ENCODE peak calls at places on chromosome 21, in five cellular contexts. H is tibial artery, X is Peyer's patch, V is GM12878, E is H9. M is an unnamed sample. For H3K4me1 and H3K27me3, the result is how much of the 10 kb centered on the place peaks cover.

GRCh38 chr21:34890258-34890723 is 158.8 kb downstream of the RUNX1 start:
- DNase-seq in H (no peak), X (no peak), V (no peak), E (peak), M (no peak)

GRCh38 chr21:15793547-15794235 is 63.9 kb downstream of the USP25 start:
- DNase-seq in H (no peak), X (no peak), V (no peak), E (no peak), M (no peak)

GRCh38 chr21:42443876-42444744 is 40.4 kb downstream of the UBASH3A start:
- DNase-seq in H (no peak), X (no peak), V (no peak), E (no peak), M (no peak)

GRCh38 chr21:18499761-18500376 is 96.3 kb upstream of the TMPRSS15 start:
- DNase-seq in H (no peak), X (peak), V (no peak), E (no peak), M (peak)

GRCh38 chr21:16945580-16945979 is 567.3 kb upstream of the CXADR start:
- DNase-seq in H (no peak), X (no peak), V (no peak), E (no peak), M (no peak)

GRCh38 chr21:40511976-40512375 is 335.0 kb downstream of the DSCAM start:
- DNase-seq in H (no peak), X (no peak), V (no peak), E (no peak), M (no peak)

GRCh38 chr21:37430184-37430821 is 63.7 kb downstream of the DYRK1A start:
- DNase-seq in H (no peak), X (no peak), V (no peak), E (no peak), M (no peak)

GRCh38 chr21:42463861-42464515 is 32.0 kb downstream of the RSPH1 start:
- DNase-seq in H (peak), X (peak), V (no peak), E (peak), M (peak)

GRCh38 chr21:25402134-25402957 is 204.9 kb downstream of the MRPL39 start:
- DNase-seq in H (no peak), X (no peak), V (no peak), E (no peak), M (no peak)

GRCh38 chr21:35202431-35202830 is 153.3 kb upstream of the RUNX1 start:
- DNase-seq in H (no peak), X (no peak), V (no peak), E (no peak), M (no peak)

GRCh38 chr21:16330340-16331319 is 600.8 kb downstream of the USP25 start:
- DNase-seq in H (no peak), X (no peak), V (no peak), E (no peak), M (peak)

GRCh38 chr21:42263591-42264131 is 44.7 kb downstream of the ABCG1 start:
- DNase-seq in H (peak), X (no peak), V (no peak), E (no peak), M (no peak)

GRCh38 chr21:26550357-26550756 is 22.7 kb downstream of the CYYR1 start:
- DNase-seq in H (no peak), X (no peak), V (no peak), E (no peak), M (no peak)

GRCh38 chr21:18663663-18664062 is 260.1 kb upstream of the TMPRSS15 start:
- DNase-seq in H (no peak), X (no peak), V (no peak), E (no peak), M (no peak)

GRCh38 chr21:44449473-44450363 is 5.6 kb upstream of the LRRC3 start:
- DNase-seq in H (peak), X (no peak), V (no peak), E (peak), M (peak)

GRCh38 chr21:27564684-27565280 is 597.9 kb upstream of the ADAMTS5 start:
- DNase-seq in H (no peak), X (peak), V (no peak), E (peak), M (peak)
- TF ChIP-seq CTCF in H (peak), X (peak), V (peak), E (peak), M (peak)

GRCh38 chr21:29521872-29522271 is 223.2 kb downstream of the BACH1 start:
- DNase-seq in H (no peak), X (no peak), V (no peak), E (no peak), M (no peak)
- H3K4me1 ChIP-seq in H (under half), X (under half), V (under half), E (under half), M (under half)

DNA sequence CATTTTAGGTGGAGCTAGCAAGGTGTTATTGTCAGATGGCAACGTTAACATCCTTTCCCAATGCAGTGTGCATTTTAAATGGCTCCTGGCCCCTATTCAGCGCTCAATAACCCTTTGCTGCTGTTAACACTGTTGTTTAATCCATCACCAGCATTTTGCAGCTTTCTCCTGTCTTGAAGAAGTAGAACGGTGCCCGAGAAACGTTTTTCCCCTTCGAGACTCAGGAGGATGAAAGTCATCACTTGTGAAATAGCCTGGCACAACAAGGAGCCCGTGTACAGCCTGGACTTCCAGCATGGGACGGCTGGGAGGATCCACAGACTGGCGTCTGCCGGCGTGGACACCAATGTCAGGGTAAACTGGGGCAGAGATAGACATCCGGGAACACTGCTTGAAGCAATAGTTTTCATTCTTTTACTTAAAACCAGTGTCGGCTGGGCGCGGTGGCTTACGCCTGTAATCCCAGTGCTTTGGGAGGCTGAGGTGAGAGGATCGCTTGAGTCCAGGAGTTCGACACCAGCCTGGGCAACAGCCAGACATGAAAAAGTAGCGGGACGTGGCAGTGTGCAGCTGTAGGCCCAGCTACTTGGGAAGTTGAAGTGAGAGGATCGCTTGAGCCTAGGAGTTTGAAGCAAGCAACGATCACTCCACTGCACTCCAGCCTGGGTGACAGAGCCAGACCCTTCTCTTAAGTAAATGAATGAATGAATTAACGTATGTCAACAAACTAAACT is 884 bp downstream of the CHAF1B start:
- DNase-seq in H (no peak), X (no peak), V (no peak), E (no peak), M (no peak)
- H3K27me3 ChIP-seq in H (under half), X (under half), V (under half), E (under half), M (under half)

GRCh38 chr21:21367583-21367982 is 369.4 kb downstream of the NCAM2 start:
- DNase-seq in H (no peak), X (no peak), V (no peak), E (no peak), M (no peak)

GRCh38 chr21:21366277-21366676 is 368.1 kb downstream of the NCAM2 start:
- DNase-seq in H (no peak), X (no peak), V (no peak), E (no peak), M (no peak)
- TF ChIP-seq CTCF in H (no peak), X (no peak), V (no peak), E (no peak), M (no peak)

DNA sequence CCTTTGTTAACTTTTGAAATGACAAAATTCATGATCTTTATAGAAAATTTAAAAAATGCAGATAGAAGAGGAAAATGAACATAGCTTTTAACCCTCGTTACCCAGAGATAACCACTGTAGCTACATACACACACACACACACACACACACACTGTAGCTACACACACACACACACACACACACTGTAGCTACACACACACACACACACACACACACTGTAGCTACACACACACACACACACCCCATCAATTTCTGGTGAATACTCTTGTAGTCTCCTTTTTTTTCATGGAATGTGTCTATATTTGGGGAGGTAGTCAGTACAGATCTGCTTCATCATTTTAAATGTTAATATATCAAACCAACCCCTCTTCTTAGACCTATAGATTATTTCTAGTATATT is 58.5 kb downstream of the SH3BGR start:
- DNase-seq in H (no peak), X (no peak), V (no peak), E (no peak), M (no peak)
- H3K4me1 ChIP-seq in H (under half), X (under half), V (under half), E (under half), M (under half)

GRCh38 chr21:45883090-45883489 is 98.5 kb upstream of the COL6A1 start:
- DNase-seq in H (no peak), X (no peak), V (no peak), E (no peak), M (no peak)

GRCh38 chr21:45880097-45881068 is 101.2 kb upstream of the COL6A1 start:
- DNase-seq in H (peak), X (peak), V (no peak), E (peak), M (peak)

GRCh38 chr21:45886610-45887026 is 95.0 kb upstream of the COL6A1 start:
- DNase-seq in H (no peak), X (no peak), V (no peak), E (no peak), M (no peak)

GRCh38 chr21:45885597-45885929 is 96.0 kb upstream of the COL6A1 start:
- DNase-seq in H (no peak), X (no peak), V (no peak), E (no peak), M (no peak)

GRCh38 chr21:45882641-45883040 is 98.9 kb upstream of the COL6A1 start:
- DNase-seq in H (no peak), X (no peak), V (no peak), E (no peak), M (no peak)
- H3K27me3 ChIP-seq in H (under half), X (under half), V (under half), E (under half), M (under half)

GRCh38 chr21:31918250-31918775 is 45.5 kb downstream of the HUNK start:
- DNase-seq in H (no peak), X (no peak), V (no peak), E (no peak), M (no peak)
- TF ChIP-seq CTCF in H (no peak), X (no peak), V (no peak), E (peak), M (no peak)

GRCh38 chr21:33544451-33544850 is 1.6 kb downstream of the SON start:
- DNase-seq in H (no peak), X (no peak), V (no peak), E (no peak), M (no peak)
- H3K4me1 ChIP-seq in H (under half), X (under half), V (under half), E (under half), M (under half)